ENCODE peak calls at places on chromosomes 13 and 19, in ten cellular contexts. A is cardiac fibroblast, T is AG10803, Q is prostate gland, H is pancreas, G is ovary, V is A549, I is PC-3, O is adrenal gland, E is psoas muscle. C is an unnamed sample.
A peak's percentile ranks its signal among the peaks of the same experiment; 100 is the strongest.

GRCh38 chr19:31349160-31349881 is at the start of gene TSHZ3:
- DNase-seq in T (peak; percentile 89), Q (peak; percentile 72), V (peak; percentile 43), I (peak; percentile 10), O (peak; percentile 84), G (peak; percentile 92), E (peak; percentile 85), H (peak; percentile 55), A (peak; percentile 94), C (peak; percentile 88)

GRCh38 chr13:51152713-51153112 is 41.6 kb upstream of the C13orf42 start:
- DNase-seq in T (no peak), I (no peak), V (no peak), G (no peak), H (no peak), E (no peak), A (no peak), O (no peak), Q (no peak), C (peak; percentile 67)

GRCh38 chr13:42486711-42487198 is 87.2 kb upstream of the TNFSF11 start:
- DNase-seq in V (peak; percentile 17), T (peak; percentile 21), Q (no peak), A (peak; percentile 73), E (no peak), G (no peak), I (peak; percentile 88), H (no peak), O (no peak), C (peak; percentile 58)

GRCh38 chr13:35630551-35631275 is 154.2 kb upstream of the MAB21L1 start:
- DNase-seq in T (peak; percentile 79), G (no peak), E (no peak), H (no peak), I (peak; percentile 71), A (peak; percentile 67), V (peak; percentile 15), Q (peak; percentile 16), O (peak; percentile 11), C (peak; percentile 3)

GRCh38 chr19:40799558-40800338 is 757 bp downstream of the EGLN2 start:
- DNase-seq in I (no peak), V (no peak), Q (no peak), H (no peak), T (no peak), E (peak; percentile 76), O (peak; percentile 50), G (peak; percentile 58), A (peak; percentile 59), C (peak; percentile 52)

GRCh38 chr19:56141416-56141992 is 417 bp downstream of the ZNF444 start:
- DNase-seq in T (no peak), I (no peak), A (no peak), H (no peak), G (no peak), V (no peak), Q (no peak), O (peak; percentile 43), E (no peak), C (no peak)

GRCh38 chr13:95833713-95834112 is 156.8 kb downstream of the DNAJC3 start:
- DNase-seq in Q (no peak), I (peak; percentile 33), O (no peak), E (no peak), T (peak; percentile 17), A (peak; percentile 35), H (no peak), G (no peak), V (no peak), C (no peak)

GRCh38 chr13:88068975-88069374 is 397.8 kb downstream of the SLITRK5 start:
- DNase-seq in A (no peak), O (no peak), G (no peak), T (no peak), I (peak; percentile 6), Q (no peak), H (no peak), E (no peak), V (no peak), C (no peak)

GRCh38 chr13:76711515-76712182 is 174.6 kb downstream of the KCTD12 start:
- DNase-seq in T (peak; percentile 97), Q (no peak), O (peak; percentile 29), I (peak; percentile 46), H (no peak), E (no peak), G (peak; percentile 41), A (peak; percentile 98), V (no peak), C (peak; percentile 76)

GRCh38 chr19:42419309-42419708 is 7.9 kb downstream of the LIPE start:
- DNase-seq in O (no peak), A (no peak), Q (no peak), V (no peak), E (peak; percentile 57), H (no peak), T (no peak), G (no peak), I (no peak), C (peak; percentile 33)

GRCh38 chr19:35216833-35217707 is 11.5 kb downstream of the FAM187B start:
- DNase-seq in I (peak; percentile 15), V (no peak), Q (no peak), H (no peak), E (no peak), A (no peak), O (peak; percentile 34), T (no peak), G (no peak), C (no peak)

GRCh38 chr19:9011875-9012274 is 1.7 kb upstream of the MUC16 start:
- DNase-seq in E (no peak), G (no peak), A (no peak), V (no peak), Q (no peak), H (no peak), O (no peak), T (no peak), I (no peak), C (no peak)

GRCh38 chr13:59835569-59835968 is 328.2 kb downstream of the DIAPH3 start:
- DNase-seq in H (no peak), Q (no peak), V (no peak), A (no peak), T (no peak), E (no peak), I (no peak), O (no peak), G (no peak), C (no peak)

GRCh38 chr13:111973186-111974064 is 93.5 kb upstream of the SOX1 start:
- DNase-seq in Q (no peak), T (no peak), A (no peak), H (no peak), I (no peak), E (no peak), O (no peak), V (no peak), G (no peak), C (no peak)
- H3K4me3 ChIP-seq in Q (no peak overlapping the region), T (no peak overlapping the region), A (no peak overlapping the region), H (no peak overlapping the region), I (no peak overlapping the region), E (no peak overlapping the region), O (no peak overlapping the region), V (no peak overlapping the region), G (no peak overlapping the region), C (no peak overlapping the region)

DNA sequence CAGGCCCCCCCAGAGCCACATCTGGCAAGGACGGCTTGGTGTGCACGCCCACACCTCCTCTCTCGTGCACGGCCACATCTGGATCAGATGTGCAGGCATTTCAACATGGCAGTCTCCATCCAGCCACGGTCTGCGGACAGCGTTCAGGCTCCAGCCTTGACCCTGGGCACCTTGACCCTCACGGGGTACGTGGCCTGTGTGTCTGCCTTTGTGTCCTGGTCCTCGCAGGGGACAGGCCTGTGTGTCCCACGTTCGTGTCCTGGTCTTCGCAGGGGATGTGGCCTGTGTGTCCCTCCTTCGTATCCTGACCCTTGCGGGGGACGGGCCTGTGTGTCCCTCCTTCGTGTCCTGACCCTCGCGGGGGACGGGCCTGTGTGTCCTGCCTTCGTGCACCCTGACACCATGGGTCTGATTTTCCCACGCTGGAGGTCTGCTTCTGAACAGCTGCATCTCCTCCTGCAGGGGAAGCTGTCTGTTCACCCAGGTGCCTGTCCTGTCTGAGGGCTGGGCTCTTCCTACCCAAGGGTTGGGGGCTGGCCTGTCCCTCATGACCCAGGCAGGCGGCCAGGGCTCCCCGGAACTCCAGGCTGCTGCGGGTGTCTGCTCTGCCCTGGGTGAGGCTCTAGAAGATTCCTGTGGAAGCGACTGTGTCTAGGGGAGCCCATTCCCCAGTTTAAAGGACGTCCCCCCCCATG is 25.3 kb downstream of the RASA3 start:
- DNase-seq in T (no peak), O (no peak), H (peak; percentile 21), E (peak; percentile 34), I (no peak), A (no peak), Q (no peak), V (no peak), G (no peak), C (no peak)
- H3K4me3 ChIP-seq in T (no peak overlapping the region), O (no peak overlapping the region), H (no peak overlapping the region), E (peak overlapping the region; percentile 18), I (no peak overlapping the region), A (no peak overlapping the region), Q (no peak overlapping the region), V (no peak overlapping the region), G (no peak overlapping the region), C (no peak overlapping the region)

GRCh38 chr19:33375760-33376159 is 2.3 kb downstream of the CEBPG start:
- DNase-seq in H (no peak), A (peak; percentile 43), V (no peak), G (no peak), I (peak; percentile 21), E (no peak), Q (no peak), T (peak; percentile 40), O (no peak), C (no peak)
- H3K4me3 ChIP-seq in H (peak overlapping the region; percentile 81), A (no peak overlapping the region), V (peak overlapping the region; percentile 65), G (no peak overlapping the region), I (peak overlapping the region; percentile 95), E (peak overlapping the region; percentile 87), Q (no peak overlapping the region), T (peak overlapping the region; percentile 29), O (no peak overlapping the region), C (peak overlapping the region; percentile 68)

GRCh38 chr19:48896191-48896720 is 2.3 kb downstream of the TULP2 start:
- DNase-seq in A (peak; percentile 61), G (peak; percentile 84), E (peak; percentile 82), V (no peak), T (peak; percentile 33), Q (peak; percentile 39), O (peak; percentile 45), H (peak; percentile 55), I (no peak), C (no peak)

GRCh38 chr19:48890551-48890950 is 8.0 kb downstream of the TULP2 start:
- DNase-seq in I (no peak), V (no peak), T (no peak), O (no peak), H (no peak), A (no peak), Q (no peak), G (no peak), E (no peak), C (no peak)

GRCh38 chr19:48897181-48897580 is 1.4 kb downstream of the TULP2 start:
- DNase-seq in G (no peak), V (no peak), E (no peak), Q (no peak), H (no peak), I (no peak), T (no peak), A (no peak), O (no peak), C (no peak)

GRCh38 chr19:48899781-48900476 is at the start of gene NUCB1:
- DNase-seq in H (peak; percentile 99), O (peak; percentile 100), V (peak; percentile 100), E (peak; percentile 99), I (peak; percentile 96), T (peak; percentile 98), A (peak; percentile 99), G (peak; percentile 99), Q (peak; percentile 99), C (peak; percentile 99)

DNA sequence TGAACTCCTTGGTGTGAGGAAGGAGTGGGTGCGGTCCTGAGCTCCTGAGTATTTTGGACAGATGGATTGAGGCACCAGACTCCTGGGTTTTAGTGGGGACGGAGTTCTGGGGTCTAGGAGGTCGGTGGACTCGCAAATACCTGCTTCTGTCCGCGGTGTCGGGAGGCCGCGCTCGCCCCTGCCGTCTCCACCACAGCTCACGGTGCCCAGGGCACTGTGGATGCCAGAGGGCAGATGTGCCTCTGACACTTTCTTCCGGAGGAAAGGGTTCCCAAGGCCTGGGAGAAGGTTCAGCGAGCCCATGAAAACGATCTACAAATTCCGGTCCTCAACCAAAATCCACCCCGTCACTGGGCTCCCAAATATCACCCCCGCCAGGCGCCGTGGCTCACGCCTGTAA is 3.3 kb downstream of the TULP2 start:
- DNase-seq in E (no peak), O (no peak), T (no peak), Q (no peak), V (no peak), A (no peak), H (no peak), I (no peak), G (no peak), C (no peak)
- H3K4me3 ChIP-seq in E (peak overlapping the region; percentile 61), O (no peak overlapping the region), T (no peak overlapping the region), Q (no peak overlapping the region), V (no peak overlapping the region), A (no peak overlapping the region), H (no peak overlapping the region), I (no peak overlapping the region), G (no peak overlapping the region), C (no peak overlapping the region)